ENCODE peak calls at places on chromosomes 5 and 9, in five cellular contexts. J is stimulated activated CD4-positive, alpha-beta T cell treated with anti-CD3 and anti-CD28 coated beads, Interleukin-1b, Interleukin-23, amount 100 ng/mL, for 24 hours; S is activated T-cell treated with anti-CD3 and anti-CD28 coated beads for 1 hour; M is ureter; C is right atrium auricular region. Q is an unnamed sample.

GRCh38 chr9:111728617-111729366 is 65.9 kb downstream of the SHOC1 start:
- DNase-seq in J (no peak), C (no peak), M (no peak), S (no peak), Q (no peak)

GRCh38 chr5:143383988-143384387 is 19.5 kb downstream of the NR3C1 start:
- DNase-seq in S (no peak), M (no peak), C (no peak), J (no peak), Q (no peak)

GRCh38 chr9:12765399-12765798 is 9.4 kb upstream of the LURAP1L start:
- DNase-seq in C (no peak), S (no peak), M (no peak), J (no peak), Q (no peak)

GRCh38 chr9:121876658-121877271 is 216.3 kb downstream of the TTLL11 start:
- DNase-seq in C (no peak), S (no peak), J (no peak), M (no peak), Q (no peak)

GRCh38 chr5:114419941-114420340 is 58.1 kb downstream of the KCNN2 start:
- DNase-seq in J (no peak), C (no peak), S (no peak), M (no peak), Q (no peak)

GRCh38 chr5:146878471-146879172 is at the start of gene PPP2R2B:
- DNase-seq in S (no peak), M (peak), C (no peak), J (peak), Q (no peak)

GRCh38 chr9:134289241-134289875 is 36.9 kb upstream of the RXRA start:
- DNase-seq in C (no peak), S (no peak), J (no peak), M (no peak), Q (no peak)

GRCh38 chr9:124286292-124286931 is 28.7 kb downstream of the NEK6 start:
- DNase-seq in J (peak), S (peak), C (no peak), M (no peak), Q (no peak)

GRCh38 chr9:132479733-132480132 is 69.7 kb downstream of the CFAP77 start:
- DNase-seq in J (no peak), C (no peak), S (no peak), M (no peak), Q (no peak)

GRCh38 chr9:136611119-136611518 is 51.6 kb upstream of the EGFL7 start:
- DNase-seq in M (no peak), J (no peak), S (no peak), C (no peak), Q (no peak)

GRCh38 chr9:99785010-99785590 is 36.6 kb upstream of the NR4A3 start:
- DNase-seq in S (no peak), C (no peak), J (no peak), M (no peak), Q (no peak)

GRCh38 chr9:86557063-86557766 is 203.0 kb upstream of the TUT7 start:
- DNase-seq in C (no peak), J (no peak), S (no peak), M (no peak), Q (no peak)

GRCh38 chr9:99176527-99177013 is 45.2 kb downstream of the ALG2 start:
- DNase-seq in C (no peak), S (no peak), M (no peak), J (no peak), Q (no peak)

GRCh38 chr5:93604119-93604963 is 21.3 kb downstream of the NR2F1 start:
- DNase-seq in S (no peak), M (no peak), C (no peak), J (no peak), Q (no peak)

GRCh38 chr5:139765409-139766217 is 30.0 kb upstream of the PSD2 start:
- DNase-seq in S (peak), C (no peak), M (peak), J (peak), Q (peak)

GRCh38 chr5:164600929-164601535 is 1095.6 kb downstream of the MAT2B start:
- DNase-seq in J (no peak), M (no peak), C (no peak), S (no peak), Q (no peak)

Q was measured in NCI-H1048.